ENCODE peak calls at places on chromosomes 16 and 17, in four cellular contexts. H, F, T and D are unnamed samples.

GRCh38 chr17:54749157-54749556 is 151.5 kb upstream of the TOM1L1 start:
- DNase-seq in H (no peak), F (no peak), T (no peak), D (no peak)

GRCh38 chr16:2471653-2472487 is 773 bp downstream of the NTN3 start:
- DNase-seq in H (no peak), F (no peak), T (no peak), D (no peak)

GRCh38 chr16:31718998-31719397 is 154.6 kb upstream of the ZNF267 start:
- DNase-seq in H (no peak), F (no peak), T (no peak), D (no peak)

GRCh38 chr16:85891033-85891775 is 7.8 kb upstream of the IRF8 start:
- DNase-seq in H (no peak), F (no peak), T (no peak), D (no peak)

GRCh38 chr17:67994827-67995567 is 1.3 kb downstream of the C17orf58 start:
- DNase-seq in H (no peak), F (no peak), T (no peak), D (peak; percentile 88)

GRCh38 chr16:67872631-67873434 is at the start of gene EDC4:
- DNase-seq in H (peak; percentile 81), F (peak; percentile 41), T (peak; percentile 77), D (no peak)

GRCh38 chr16:54284931-54285413 is 1.6 kb downstream of the IRX3 start:
- DNase-seq in H (no peak), F (no peak), T (no peak), D (no peak)

GRCh38 chr16:55754056-55754455 is 78.8 kb downstream of the CES1 start:
- DNase-seq in H (no peak), F (no peak), T (no peak), D (no peak)

GRCh38 chr16:62738631-62739030 is 702.4 kb upstream of the CDH8 start:
- DNase-seq in H (no peak), F (no peak), T (no peak), D (no peak)

GRCh38 chr16:51155199-51155607 is 4.1 kb upstream of the SALL1 start:
- DNase-seq in H (no peak), F (no peak), T (no peak), D (no peak)

GRCh38 chr17:56679148-56679766 is 85.8 kb downstream of the NOG start:
- DNase-seq in H (no peak), F (no peak), T (no peak), D (no peak)

GRCh38 chr17:1041746-1042145 is 44.8 kb downstream of the TIMM22 start:
- DNase-seq in H (no peak), F (no peak), T (no peak), D (no peak)

GRCh38 chr16:55439101-55439690 is 39.8 kb upstream of the MMP2 start:
- DNase-seq in H (no peak), F (no peak), T (no peak), D (no peak)

GRCh38 chr17:62700964-62701705 is 73.7 kb downstream of the MRC2 start:
- DNase-seq in H (no peak), F (no peak), T (no peak), D (no peak)

GRCh38 chr17:29449865-29450671 is 59.9 kb downstream of the TAOK1 start:
- DNase-seq in H (no peak), F (no peak), T (no peak), D (no peak)